ENCODE peak calls at places on chromosome 20, in eight cellular contexts. One of them, this sample, is unnamed.

GRCh38 chr20:45094201-45094600 is 6.7 kb downstream of the KCNS1 start:
- DNase-seq in right lobe of liver: no peak
- DNase-seq in GM12864: no peak
- DNase-seq in OCI-LY7: no peak
- DNase-seq in adrenal gland: no peak
- DNase-seq in B cell: no peak
- DNase-seq in A673: no peak
- DNase-seq in neural crest cell: no peak
- DNase-seq in this sample: no peak

GRCh38 chr20:59652381-59652780 is 48.0 kb downstream of the PHACTR3 start:
- DNase-seq in right lobe of liver: no peak
- DNase-seq in GM12864: no peak
- DNase-seq in OCI-LY7: no peak
- DNase-seq in adrenal gland: no peak
- DNase-seq in B cell: no peak
- DNase-seq in A673: no peak
- DNase-seq in neural crest cell: no peak
- DNase-seq in this sample: no peak

GRCh38 chr20:63215101-63216040 is 560 bp downstream of the YTHDF1 start:
- DNase-seq in right lobe of liver: no peak
- DNase-seq in GM12864: no peak
- DNase-seq in OCI-LY7: peak
- DNase-seq in adrenal gland: peak
- DNase-seq in B cell: no peak
- DNase-seq in A673: peak
- DNase-seq in neural crest cell: peak
- DNase-seq in this sample: no peak

GRCh38 chr20:18252597-18253451 is 35.5 kb upstream of the ZNF133 start:
- DNase-seq in right lobe of liver: no peak
- DNase-seq in GM12864: no peak
- DNase-seq in OCI-LY7: no peak
- DNase-seq in adrenal gland: no peak
- DNase-seq in B cell: no peak
- DNase-seq in A673: no peak
- DNase-seq in neural crest cell: no peak
- DNase-seq in this sample: no peak

GRCh38 chr20:35478804-35479472 is 23.5 kb downstream of the CEP250 start:
- DNase-seq in right lobe of liver: no peak
- DNase-seq in GM12864: no peak
- DNase-seq in OCI-LY7: peak
- DNase-seq in adrenal gland: no peak
- DNase-seq in B cell: peak
- DNase-seq in A673: peak
- DNase-seq in neural crest cell: peak
- DNase-seq in this sample: no peak

GRCh38 chr20:23200914-23201313 is 114.8 kb upstream of the CD93 start:
- DNase-seq in right lobe of liver: no peak
- DNase-seq in GM12864: no peak
- DNase-seq in OCI-LY7: no peak
- DNase-seq in adrenal gland: peak
- DNase-seq in B cell: no peak
- DNase-seq in A673: peak
- DNase-seq in neural crest cell: no peak
- DNase-seq in this sample: no peak

GRCh38 chr20:17570347-17571152 is 675 bp downstream of the DSTN start:
- DNase-seq in right lobe of liver: no peak
- DNase-seq in GM12864: no peak
- DNase-seq in OCI-LY7: peak
- DNase-seq in adrenal gland: peak
- DNase-seq in B cell: peak
- DNase-seq in A673: peak
- DNase-seq in neural crest cell: peak
- DNase-seq in this sample: peak

GRCh38 chr20:16968099-16968498 is 219.9 kb downstream of the OTOR start:
- DNase-seq in right lobe of liver: no peak
- DNase-seq in GM12864: no peak
- DNase-seq in OCI-LY7: no peak
- DNase-seq in adrenal gland: no peak
- DNase-seq in B cell: no peak
- DNase-seq in A673: no peak
- DNase-seq in neural crest cell: no peak
- DNase-seq in this sample: no peak

GRCh38 chr20:6496874-6497273 is 270.6 kb upstream of the BMP2 start:
- DNase-seq in right lobe of liver: no peak
- DNase-seq in GM12864: no peak
- DNase-seq in OCI-LY7: no peak
- DNase-seq in adrenal gland: no peak
- DNase-seq in B cell: no peak
- DNase-seq in A673: no peak
- DNase-seq in neural crest cell: no peak
- DNase-seq in this sample: no peak

GRCh38 chr20:2805682-2806350 is 5.4 kb upstream of the CPXM1 start:
- DNase-seq in right lobe of liver: peak
- DNase-seq in GM12864: no peak
- DNase-seq in OCI-LY7: no peak
- DNase-seq in adrenal gland: no peak
- DNase-seq in B cell: peak
- DNase-seq in A673: no peak
- DNase-seq in neural crest cell: no peak
- DNase-seq in this sample: no peak

GRCh38 chr20:38032585-38033329 is 499 bp downstream of the TTI1 start:
- DNase-seq in right lobe of liver: no peak
- DNase-seq in GM12864: peak
- DNase-seq in OCI-LY7: peak
- DNase-seq in adrenal gland: no peak
- DNase-seq in B cell: no peak
- DNase-seq in A673: no peak
- DNase-seq in neural crest cell: no peak
- DNase-seq in this sample: no peak

GRCh38 chr20:22821826-22822225 is 213.3 kb upstream of the SSTR4 start:
- DNase-seq in right lobe of liver: no peak
- DNase-seq in GM12864: no peak
- DNase-seq in OCI-LY7: no peak
- DNase-seq in adrenal gland: no peak
- DNase-seq in B cell: no peak
- DNase-seq in A673: no peak
- DNase-seq in neural crest cell: no peak
- DNase-seq in this sample: no peak

GRCh38 chr20:8646716-8647115 is 422.2 kb upstream of the PLCB4 start:
- DNase-seq in right lobe of liver: no peak
- DNase-seq in GM12864: no peak
- DNase-seq in OCI-LY7: no peak
- DNase-seq in adrenal gland: no peak
- DNase-seq in B cell: no peak
- DNase-seq in A673: no peak
- DNase-seq in neural crest cell: no peak
- DNase-seq in this sample: no peak

GRCh38 chr20:41408986-41409385 is 42.4 kb upstream of the EMILIN3 start:
- DNase-seq in right lobe of liver: no peak
- DNase-seq in GM12864: no peak
- DNase-seq in OCI-LY7: no peak
- DNase-seq in adrenal gland: no peak
- DNase-seq in B cell: no peak
- DNase-seq in A673: peak
- DNase-seq in neural crest cell: no peak
- DNase-seq in this sample: no peak

GRCh38 chr20:23161968-23162696 is 76.0 kb upstream of the CD93 start:
- DNase-seq in right lobe of liver: peak
- DNase-seq in GM12864: no peak
- DNase-seq in OCI-LY7: no peak
- DNase-seq in adrenal gland: peak
- DNase-seq in B cell: no peak
- DNase-seq in A673: peak
- DNase-seq in neural crest cell: no peak
- DNase-seq in this sample: peak

GRCh38 chr20:60806824-60807223 is 445.2 kb upstream of the CDH4 start:
- DNase-seq in right lobe of liver: no peak
- DNase-seq in GM12864: no peak
- DNase-seq in OCI-LY7: no peak
- DNase-seq in adrenal gland: no peak
- DNase-seq in B cell: no peak
- DNase-seq in A673: no peak
- DNase-seq in neural crest cell: no peak
- DNase-seq in this sample: no peak

GRCh38 chr20:45962031-45962755 is 9.8 kb downstream of the ZNF335 start:
- DNase-seq in right lobe of liver: peak
- DNase-seq in GM12864: no peak
- DNase-seq in OCI-LY7: no peak
- DNase-seq in adrenal gland: peak
- DNase-seq in B cell: peak
- DNase-seq in A673: no peak
- DNase-seq in neural crest cell: no peak
- DNase-seq in this sample: peak

GRCh38 chr20:31472395-31473330 is 2.3 kb downstream of the DEFB124 start:
- DNase-seq in right lobe of liver: no peak
- DNase-seq in GM12864: no peak
- DNase-seq in OCI-LY7: no peak
- DNase-seq in adrenal gland: no peak
- DNase-seq in B cell: no peak
- DNase-seq in A673: no peak
- DNase-seq in neural crest cell: no peak
- DNase-seq in this sample: no peak

GRCh38 chr20:38759135-38759534 is 10.9 kb downstream of the ACTR5 start:
- DNase-seq in right lobe of liver: no peak
- DNase-seq in GM12864: no peak
- DNase-seq in OCI-LY7: no peak
- DNase-seq in adrenal gland: no peak
- DNase-seq in B cell: no peak
- DNase-seq in A673: no peak
- DNase-seq in neural crest cell: no peak
- DNase-seq in this sample: no peak

GRCh38 chr20:62368629-62369507 is 1.8 kb upstream of the LAMA5 start:
- DNase-seq in right lobe of liver: peak
- DNase-seq in GM12864: no peak
- DNase-seq in OCI-LY7: no peak
- DNase-seq in adrenal gland: peak
- DNase-seq in B cell: peak
- DNase-seq in A673: no peak
- DNase-seq in neural crest cell: peak
- DNase-seq in this sample: peak

GRCh38 chr20:13953227-13953626 is 37.2 kb downstream of the SEL1L2 start:
- DNase-seq in right lobe of liver: no peak
- DNase-seq in GM12864: no peak
- DNase-seq in OCI-LY7: no peak
- DNase-seq in adrenal gland: no peak
- DNase-seq in B cell: no peak
- DNase-seq in A673: peak
- DNase-seq in neural crest cell: no peak
- DNase-seq in this sample: no peak
- TF ChIP-seq CTCF in right lobe of liver: no peak
- TF ChIP-seq CTCF in GM12864: peak
- TF ChIP-seq CTCF in OCI-LY7: peak
- TF ChIP-seq CTCF in adrenal gland: no peak
- TF ChIP-seq CTCF in B cell: no peak
- TF ChIP-seq CTCF in A673: peak
- TF ChIP-seq CTCF in neural crest cell: no peak
- TF ChIP-seq CTCF in this sample: no peak

DNA sequence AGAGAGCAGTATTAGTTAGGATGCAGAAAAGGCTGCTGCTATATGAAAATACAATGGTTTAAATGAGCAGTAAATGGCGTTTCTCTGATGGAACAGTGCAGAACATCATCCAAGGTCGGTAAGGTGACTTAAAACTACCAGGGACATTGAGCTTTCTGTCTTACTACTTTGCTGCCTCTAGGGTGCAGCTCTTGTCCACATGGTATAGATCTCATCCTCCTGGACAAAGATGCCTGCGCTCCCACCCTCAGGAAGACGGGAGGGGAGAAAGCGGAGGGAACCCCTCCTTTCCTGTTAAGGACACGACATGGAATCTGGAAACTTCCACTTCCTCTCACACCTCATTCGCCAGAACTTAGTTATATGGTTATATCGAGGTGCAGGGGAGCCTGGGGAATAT is 224.4 kb upstream of the TSHZ2 start:
- DNase-seq in right lobe of liver: no peak
- DNase-seq in GM12864: no peak
- DNase-seq in OCI-LY7: peak
- DNase-seq in adrenal gland: no peak
- DNase-seq in B cell: no peak
- DNase-seq in A673: peak
- DNase-seq in neural crest cell: no peak
- DNase-seq in this sample: no peak
- TF ChIP-seq CTCF in right lobe of liver: peak
- TF ChIP-seq CTCF in GM12864: peak
- TF ChIP-seq CTCF in OCI-LY7: peak
- TF ChIP-seq CTCF in adrenal gland: no peak
- TF ChIP-seq CTCF in B cell: no peak
- TF ChIP-seq CTCF in A673: peak
- TF ChIP-seq CTCF in neural crest cell: peak
- TF ChIP-seq CTCF in this sample: no peak

DNA sequence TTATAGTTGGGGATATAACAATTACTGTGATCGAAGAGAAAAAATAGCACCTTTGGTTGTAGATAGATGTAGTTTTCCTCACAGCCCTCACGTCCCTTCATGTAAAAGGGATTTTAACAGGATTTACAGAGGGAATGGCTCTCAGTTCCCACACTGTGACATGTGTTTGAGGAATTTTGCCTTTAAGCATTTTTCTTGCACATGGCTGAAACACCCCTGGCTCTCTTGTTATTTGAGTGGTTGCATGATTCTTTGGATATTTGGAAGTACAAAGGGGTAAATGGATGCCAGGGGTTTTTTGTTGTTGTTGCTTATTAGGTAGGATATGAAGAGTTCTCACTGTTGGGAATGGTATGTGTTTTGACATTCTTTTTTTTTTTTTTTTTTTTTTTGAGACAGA is 48.2 kb downstream of the JAG1 start:
- DNase-seq in right lobe of liver: no peak
- DNase-seq in GM12864: no peak
- DNase-seq in OCI-LY7: no peak
- DNase-seq in adrenal gland: no peak
- DNase-seq in B cell: no peak
- DNase-seq in A673: no peak
- DNase-seq in neural crest cell: no peak
- DNase-seq in this sample: no peak
- TF ChIP-seq CTCF in right lobe of liver: no peak
- TF ChIP-seq CTCF in GM12864: no peak
- TF ChIP-seq CTCF in OCI-LY7: no peak
- TF ChIP-seq CTCF in adrenal gland: no peak
- TF ChIP-seq CTCF in B cell: no peak
- TF ChIP-seq CTCF in A673: no peak
- TF ChIP-seq CTCF in neural crest cell: no peak
- TF ChIP-seq CTCF in this sample: no peak

DNA sequence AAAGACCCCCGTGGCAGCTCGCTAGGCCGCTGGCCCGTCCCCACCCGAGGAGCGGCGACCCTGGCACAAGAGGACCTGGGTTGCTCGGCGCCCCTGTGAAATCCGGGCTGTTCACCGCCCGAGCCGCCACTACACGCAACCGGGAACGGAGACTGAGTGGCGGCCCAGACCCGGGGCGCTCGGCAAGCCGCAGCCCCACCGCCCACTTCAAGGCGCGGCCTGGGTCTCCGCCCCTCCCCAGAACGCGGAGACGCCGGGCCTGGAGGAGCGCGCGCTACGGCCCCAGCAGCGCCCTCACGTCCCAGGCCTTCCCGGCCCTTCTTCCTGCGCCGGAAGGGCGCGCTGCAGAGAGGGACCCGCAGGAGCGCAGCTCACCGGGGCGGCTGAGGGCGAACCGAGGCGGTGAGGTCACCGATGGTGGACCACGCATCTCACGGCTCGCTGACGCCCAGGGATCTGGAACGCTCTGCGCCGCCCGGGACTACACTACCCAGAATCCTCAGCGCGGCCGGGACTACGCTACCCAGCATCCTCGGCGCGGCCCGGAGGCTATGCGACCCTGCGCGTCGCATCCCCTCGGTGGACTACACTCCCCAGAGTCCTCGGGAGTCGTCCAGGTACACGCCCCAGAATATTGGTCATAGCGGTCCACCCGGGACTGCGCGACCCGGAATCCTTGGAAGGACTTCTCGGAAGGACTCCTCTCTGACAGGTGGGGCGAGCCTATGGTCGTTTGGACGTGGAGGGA is at the start of gene ZNF337:
- DNase-seq in right lobe of liver: peak
- DNase-seq in GM12864: peak
- DNase-seq in OCI-LY7: peak
- DNase-seq in adrenal gland: peak
- DNase-seq in B cell: peak
- DNase-seq in A673: peak
- DNase-seq in neural crest cell: peak
- DNase-seq in this sample: peak
- TF ChIP-seq CTCF in right lobe of liver: no peak
- TF ChIP-seq CTCF in GM12864: peak
- TF ChIP-seq CTCF in OCI-LY7: peak
- TF ChIP-seq CTCF in adrenal gland: no peak
- TF ChIP-seq CTCF in B cell: no peak
- TF ChIP-seq CTCF in A673: peak
- TF ChIP-seq CTCF in neural crest cell: no peak
- TF ChIP-seq CTCF in this sample: no peak